ENCODE peak calls at places on chromosome 6, in six cellular contexts. L, F, P, B, I and W are unnamed samples.

GRCh38 chr6:46210294-46210693 is 39.5 kb upstream of the ENPP5 start:
- DNase-seq in L (no peak), F (no peak), P (no peak), B (no peak), I (no peak), W (no peak)

GRCh38 chr6:138250513-138251247 is 32.4 kb upstream of the PBOV1 start:
- DNase-seq in L (no peak), F (no peak), P (peak; percentile 60), B (no peak), I (no peak), W (peak; percentile 67)

GRCh38 chr6:88780714-88781389 is 182.6 kb downstream of the RNGTT start:
- DNase-seq in L (peak; percentile 69), F (peak; percentile 22), P (peak; percentile 74), B (peak; percentile 16), I (peak; percentile 83), W (peak; percentile 65)

GRCh38 chr6:26045939-26046368 is 41.3 kb upstream of the HFE start:
- DNase-seq in L (no peak), F (no peak), P (no peak), B (no peak), I (no peak), W (no peak)

GRCh38 chr6:87925373-87926060 is 122.1 kb upstream of the SPACA1 start:
- DNase-seq in L (no peak), F (no peak), P (no peak), B (no peak), I (no peak), W (no peak)

GRCh38 chr6:11975353-11975977 is 36.6 kb upstream of the HIVEP1 start:
- DNase-seq in L (no peak), F (peak; percentile 33), P (no peak), B (no peak), I (no peak), W (no peak)

GRCh38 chr6:52389626-52390360 is 27.8 kb downstream of the PAQR8 start:
- DNase-seq in L (peak; percentile 18), F (no peak), P (peak; percentile 71), B (peak; percentile 11), I (no peak), W (peak; percentile 61)

GRCh38 chr6:162973141-162973872 is 245.5 kb downstream of the PACRG start:
- DNase-seq in L (no peak), F (no peak), P (no peak), B (no peak), I (no peak), W (peak; percentile 3)

GRCh38 chr6:67736161-67736560 is 898.9 kb upstream of the ADGRB3 start:
- DNase-seq in L (no peak), F (no peak), P (no peak), B (no peak), I (no peak), W (no peak)

GRCh38 chr6:136822051-136822378 is 377 bp upstream of the PEX7 start:
- DNase-seq in L (no peak), F (no peak), P (no peak), B (no peak), I (no peak), W (no peak)

GRCh38 chr6:48429021-48429420 is 318.0 kb upstream of the PTCHD4 start:
- DNase-seq in L (no peak), F (no peak), P (no peak), B (no peak), I (no peak), W (no peak)

GRCh38 chr6:105898286-105898685 is 187.8 kb upstream of the PRDM1 start:
- DNase-seq in L (no peak), F (no peak), P (peak; percentile 86), B (no peak), I (no peak), W (no peak)

GRCh38 chr6:143059616-143060353 is 904 bp upstream of the AIG1 start:
- DNase-seq in L (peak; percentile 45), F (no peak), P (peak; percentile 51), B (no peak), I (peak; percentile 53), W (peak; percentile 56)

GRCh38 chr6:121817141-121817540 is 381.7 kb downstream of the GJA1 start:
- DNase-seq in L (no peak), F (no peak), P (no peak), B (no peak), I (no peak), W (no peak)

GRCh38 chr6:20952605-20953004 is 418.3 kb downstream of the CDKAL1 start:
- DNase-seq in L (peak; percentile 53), F (no peak), P (peak; percentile 86), B (no peak), I (no peak), W (peak; percentile 33)

GRCh38 chr6:149723771-149724417 is 6.0 kb upstream of the LATS1 start:
- DNase-seq in L (peak; percentile 32), F (peak; percentile 60), P (peak; percentile 72), B (no peak), I (no peak), W (peak; percentile 22)

GRCh38 chr6:154410215-154410614 is 53.6 kb upstream of the IPCEF1 start:
- DNase-seq in L (no peak), F (no peak), P (no peak), B (no peak), I (no peak), W (no peak)

GRCh38 chr6:156146891-156147290 is 630.3 kb upstream of the ARID1B start:
- DNase-seq in L (peak; percentile 59), F (no peak), P (no peak), B (no peak), I (no peak), W (no peak)

GRCh38 chr6:37781788-37782187 is 37.7 kb upstream of the ZFAND3 start:
- DNase-seq in L (no peak), F (no peak), P (no peak), B (no peak), I (no peak), W (no peak)

GRCh38 chr6:149964243-149965190 is 774 bp downstream of the ULBP1 start:
- DNase-seq in L (no peak), F (no peak), P (peak; percentile 35), B (no peak), I (peak; percentile 75), W (peak; percentile 20)

GRCh38 chr6:37218061-37218460 is 39.5 kb upstream of the TBC1D22B start:
- DNase-seq in L (no peak), F (no peak), P (no peak), B (no peak), I (no peak), W (no peak)

GRCh38 chr6:104284872-104285271 is 574.8 kb downstream of the HACE1 start:
- DNase-seq in L (no peak), F (no peak), P (no peak), B (no peak), I (no peak), W (no peak)

GRCh38 chr6:134434019-134434949 is 116.4 kb upstream of the SGK1 start:
- DNase-seq in L (no peak), F (no peak), P (no peak), B (no peak), I (no peak), W (no peak)

GRCh38 chr6:33906413-33906812 is 102.6 kb upstream of the MLN start:
- DNase-seq in L (no peak), F (no peak), P (no peak), B (no peak), I (no peak), W (no peak)

GRCh38 chr6:82095091-82095490 is 152.5 kb downstream of the IBTK start:
- DNase-seq in L (no peak), F (no peak), P (no peak), B (no peak), I (no peak), W (no peak)

GRCh38 chr6:139336488-139336887 is 38.0 kb downstream of the CITED2 start:
- DNase-seq in L (no peak), F (no peak), P (no peak), B (no peak), I (no peak), W (no peak)

GRCh38 chr6:85157266-85157665 is 292.6 kb upstream of the NT5E start:
- DNase-seq in L (no peak), F (no peak), P (no peak), B (no peak), I (no peak), W (no peak)

GRCh38 chr6:147055821-147056392 is 148.3 kb upstream of the STXBP5 start:
- DNase-seq in L (no peak), F (no peak), P (no peak), B (no peak), I (no peak), W (no peak)

GRCh38 chr6:3159805-3160781 is 2.7 kb upstream of the TUBB2A start:
- DNase-seq in L (peak; percentile 51), F (peak; percentile 30), P (no peak), B (peak; percentile 48), I (peak; percentile 83), W (no peak)

GRCh38 chr6:40265615-40266014 is 321.5 kb downstream of the LRFN2 start:
- DNase-seq in L (no peak), F (no peak), P (no peak), B (no peak), I (peak; percentile 59), W (no peak)

GRCh38 chr6:83615025-83615999 is 93.6 kb downstream of the SNAP91 start:
- DNase-seq in L (peak; percentile 67), F (no peak), P (peak; percentile 34), B (no peak), I (peak; percentile 58), W (peak; percentile 20)